ENCODE peak calls at places on chromosomes 13 and 19, in six cellular contexts. L is activated naive CD8-positive, alpha-beta T cell treated with anti-CD3 and anti-CD28 coated beads, Interleukin-2, amount 50 U/mL, for 24 hours; X is astrocyte of the spinal cord; V is H1; H is LHCN-M2; Z is effector CD4-positive, alpha-beta T cell. M is an unnamed sample.

GRCh38 chr19:18896421-18896841 is 473 bp upstream of the CERS1 start:
- DNase-seq in L (no peak), V (no peak), X (no peak), Z (no peak), H (no peak), M (no peak)

GRCh38 chr13:30346789-30347167 is 39.4 kb upstream of the KATNAL1 start:
- DNase-seq in X (no peak), H (no peak), L (no peak), Z (no peak), V (no peak), M (no peak)

GRCh38 chr19:14840206-14840605 is 5.2 kb upstream of the OR7A5 start:
- DNase-seq in Z (no peak), L (no peak), H (peak), X (no peak), V (no peak), M (no peak)

GRCh38 chr13:112761701-112762689 is 72.2 kb downstream of the ATP11A start:
- DNase-seq in L (no peak), V (no peak), H (peak), X (no peak), Z (no peak), M (no peak)

GRCh38 chr19:33862991-33863390 is 66.3 kb downstream of the KCTD15 start:
- DNase-seq in Z (no peak), H (no peak), V (no peak), X (no peak), L (no peak), M (no peak)

GRCh38 chr13:73913043-73913740 is 221.0 kb downstream of the KLF12 start:
- DNase-seq in L (no peak), H (peak), Z (no peak), V (no peak), X (peak), M (no peak)

GRCh38 chr19:55528030-55528801 is 8.7 kb downstream of the SBK2 start:
- DNase-seq in H (no peak), Z (no peak), L (no peak), X (peak), V (no peak), M (no peak)

GRCh38 chr19:46291829-46292228 is 5.0 kb upstream of the HIF3A start:
- DNase-seq in X (no peak), V (no peak), L (no peak), Z (no peak), H (no peak), M (no peak)

GRCh38 chr13:21034602-21035190 is 26.7 kb downstream of the LATS2 start:
- DNase-seq in L (no peak), X (peak), H (peak), V (no peak), Z (no peak), M (no peak)

GRCh38 chr19:18865973-18866799 is 29.8 kb downstream of the CERS1 start:
- DNase-seq in L (peak), Z (peak), H (no peak), V (no peak), X (peak), M (peak)